ENCODE peak calls at places on chromosomes 12 and 14, in four cellular contexts. One of them, this sample, is unnamed.

GRCh38 chr12:45273717-45274271 is 57.9 kb downstream of the ANO6 start:
- DNase-seq in K562: peak
- DNase-seq in WTC11: no peak
- DNase-seq in HepG2: peak
- DNase-seq in this sample: no peak

GRCh38 chr12:123148223-123148622 is 2.7 kb downstream of the PITPNM2 start:
- DNase-seq in HepG2: no peak
- DNase-seq in WTC11: no peak
- DNase-seq in K562: no peak
- DNase-seq in this sample: no peak

GRCh38 chr12:33205986-33206385 is 233.6 kb downstream of the SYT10 start:
- DNase-seq in K562: no peak
- DNase-seq in HepG2: no peak
- DNase-seq in WTC11: no peak
- DNase-seq in this sample: no peak

GRCh38 chr12:117686911-117687377 is 281.8 kb downstream of the KSR2 start:
- DNase-seq in HepG2: peak
- DNase-seq in WTC11: no peak
- DNase-seq in K562: no peak
- DNase-seq in this sample: no peak

GRCh38 chr12:58452546-58452945 is 467.8 kb downstream of the LRIG3 start:
- DNase-seq in K562: no peak
- DNase-seq in HepG2: no peak
- DNase-seq in WTC11: no peak
- DNase-seq in this sample: no peak

GRCh38 chr12:26845057-26845666 is 12.2 kb upstream of the ITPR2 start:
- DNase-seq in K562: peak
- DNase-seq in WTC11: peak
- DNase-seq in HepG2: peak
- DNase-seq in this sample: peak

GRCh38 chr14:49865431-49865859 is 12.9 kb upstream of the NEMF start:
- DNase-seq in K562: peak
- DNase-seq in WTC11: peak
- DNase-seq in HepG2: peak
- DNase-seq in this sample: no peak

GRCh38 chr14:63438065-63438757 is 105.0 kb downstream of the PPP2R5E start:
- DNase-seq in K562: peak
- DNase-seq in HepG2: peak
- DNase-seq in WTC11: no peak
- DNase-seq in this sample: no peak

GRCh38 chr12:123445388-123446344 is 9.2 kb upstream of the RILPL2 start:
- DNase-seq in K562: no peak
- DNase-seq in WTC11: no peak
- DNase-seq in HepG2: no peak
- DNase-seq in this sample: no peak

GRCh38 chr12:25725874-25726273 is 172.8 kb upstream of the LMNTD1 start:
- DNase-seq in HepG2: no peak
- DNase-seq in K562: no peak
- DNase-seq in WTC11: no peak
- DNase-seq in this sample: no peak

GRCh38 chr14:106166232-106166631 is 639.8 kb downstream of the TMEM121 start:
- DNase-seq in K562: no peak
- DNase-seq in HepG2: no peak
- DNase-seq in WTC11: no peak
- DNase-seq in this sample: no peak

GRCh38 chr14:42028607-42029006 is 421.9 kb downstream of the LRFN5 start:
- DNase-seq in K562: no peak
- DNase-seq in WTC11: no peak
- DNase-seq in HepG2: no peak
- DNase-seq in this sample: no peak

GRCh38 chr14:99660794-99661193 is 15.9 kb downstream of the HHIPL1 start:
- DNase-seq in HepG2: no peak
- DNase-seq in WTC11: no peak
- DNase-seq in K562: no peak
- DNase-seq in this sample: no peak

GRCh38 chr12:51973560-51973959 is 22.1 kb downstream of the ACVR1B start:
- DNase-seq in K562: no peak
- DNase-seq in HepG2: no peak
- DNase-seq in WTC11: no peak
- DNase-seq in this sample: no peak

GRCh38 chr14:95208598-95208997 is 51.3 kb upstream of the DICER1 start:
- DNase-seq in HepG2: no peak
- DNase-seq in WTC11: no peak
- DNase-seq in K562: no peak
- DNase-seq in this sample: no peak

GRCh38 chr12:60872850-60873713 is 1277.3 kb downstream of the SLC16A7 start:
- DNase-seq in K562: no peak
- DNase-seq in HepG2: no peak
- DNase-seq in WTC11: no peak
- DNase-seq in this sample: no peak

GRCh38 chr14:104239185-104239775 is 100.9 kb downstream of the KIF26A start:
- DNase-seq in WTC11: no peak
- DNase-seq in K562: no peak
- DNase-seq in HepG2: no peak
- DNase-seq in this sample: no peak

GRCh38 chr12:47378907-47379306 is 299.1 kb upstream of the AMIGO2 start:
- DNase-seq in K562: no peak
- DNase-seq in HepG2: no peak
- DNase-seq in WTC11: no peak
- DNase-seq in this sample: no peak

GRCh38 chr14:99450266-99450665 is 30.4 kb downstream of the SETD3 start:
- DNase-seq in WTC11: no peak
- DNase-seq in K562: no peak
- DNase-seq in HepG2: no peak
- DNase-seq in this sample: no peak

GRCh38 chr12:96108321-96108720 is 72.9 kb upstream of the LTA4H start:
- DNase-seq in HepG2: no peak
- DNase-seq in K562: peak
- DNase-seq in WTC11: no peak
- DNase-seq in this sample: no peak

DNA sequence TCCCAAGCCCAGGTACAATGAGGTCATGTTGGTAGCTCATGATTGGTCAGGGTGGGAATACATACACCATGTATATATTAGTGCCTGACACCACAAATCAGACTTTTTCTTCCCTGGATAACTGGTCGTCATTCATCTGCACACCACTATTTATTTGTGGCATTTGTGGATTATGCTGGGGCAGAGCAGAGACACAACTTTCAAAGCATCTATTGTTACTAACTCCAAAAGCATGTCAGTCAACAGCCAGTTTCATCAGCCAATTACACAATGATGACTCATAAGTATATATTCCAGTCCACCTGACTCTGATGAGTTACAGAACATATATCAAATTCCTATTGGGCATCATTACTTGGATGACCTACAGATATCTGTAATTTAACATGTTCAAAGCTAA is 181.7 kb downstream of the ADAMTS20 start:
- DNase-seq in WTC11: no peak
- DNase-seq in K562: no peak
- DNase-seq in HepG2: peak
- DNase-seq in this sample: no peak
- TF ChIP-seq ELF4 in WTC11: no peak
- TF ChIP-seq ELF4 in K562: no peak
- TF ChIP-seq ELF4 in HepG2: no peak
- TF ChIP-seq ELF4 in this sample: no peak

GRCh38 chr14:81366884-81367283 is 33.2 kb downstream of the STON2 start:
- DNase-seq in K562: no peak
- DNase-seq in HepG2: no peak
- DNase-seq in WTC11: no peak
- DNase-seq in this sample: no peak

GRCh38 chr14:81363746-81364400 is 36.3 kb downstream of the STON2 start:
- DNase-seq in WTC11: no peak
- DNase-seq in K562: no peak
- DNase-seq in HepG2: no peak
- DNase-seq in this sample: no peak

GRCh38 chr14:81371802-81372201 is 28.3 kb downstream of the STON2 start:
- DNase-seq in K562: no peak
- DNase-seq in WTC11: no peak
- DNase-seq in HepG2: no peak
- DNase-seq in this sample: no peak

GRCh38 chr14:81366259-81366658 is 33.9 kb downstream of the STON2 start:
- DNase-seq in HepG2: no peak
- DNase-seq in WTC11: no peak
- DNase-seq in K562: no peak
- DNase-seq in this sample: no peak
- TF ChIP-seq ELF4 in HepG2: no peak
- TF ChIP-seq ELF4 in WTC11: no peak
- TF ChIP-seq ELF4 in K562: no peak
- TF ChIP-seq ELF4 in this sample: no peak

GRCh38 chr14:70186826-70187483 is 1.8 kb downstream of the SLC8A3 start:
- DNase-seq in K562: no peak
- DNase-seq in WTC11: peak
- DNase-seq in HepG2: no peak
- DNase-seq in this sample: no peak
- TF ChIP-seq ELF4 in K562: no peak
- TF ChIP-seq ELF4 in WTC11: no peak
- TF ChIP-seq ELF4 in HepG2: no peak
- TF ChIP-seq ELF4 in this sample: no peak

GRCh38 chr14:31927348-31927826 is 149.7 kb upstream of the ARHGAP5 start:
- DNase-seq in WTC11: no peak
- DNase-seq in K562: no peak
- DNase-seq in HepG2: peak
- DNase-seq in this sample: peak

GRCh38 chr14:31930493-31931225 is 146.4 kb upstream of the ARHGAP5 start:
- DNase-seq in K562: no peak
- DNase-seq in HepG2: peak
- DNase-seq in WTC11: no peak
- DNase-seq in this sample: no peak

GRCh38 chr14:31930070-31930469 is 147.0 kb upstream of the ARHGAP5 start:
- DNase-seq in WTC11: no peak
- DNase-seq in K562: no peak
- DNase-seq in HepG2: no peak
- DNase-seq in this sample: no peak

GRCh38 chr14:31926123-31926522 is 151.0 kb upstream of the ARHGAP5 start:
- DNase-seq in HepG2: peak
- DNase-seq in K562: peak
- DNase-seq in WTC11: no peak
- DNase-seq in this sample: peak

GRCh38 chr14:31926652-31927347 is 150.3 kb upstream of the ARHGAP5 start:
- DNase-seq in WTC11: no peak
- DNase-seq in HepG2: peak
- DNase-seq in K562: no peak
- DNase-seq in this sample: no peak
- TF ChIP-seq ELF4 in WTC11: no peak
- TF ChIP-seq ELF4 in HepG2: no peak
- TF ChIP-seq ELF4 in K562: no peak
- TF ChIP-seq ELF4 in this sample: no peak

GRCh38 chr14:69135133-69135532 is 17.8 kb downstream of the DCAF5 start:
- DNase-seq in K562: no peak
- DNase-seq in HepG2: no peak
- DNase-seq in WTC11: no peak
- DNase-seq in this sample: no peak

GRCh38 chr14:69131176-69131575 is 21.7 kb downstream of the DCAF5 start:
- DNase-seq in K562: no peak
- DNase-seq in HepG2: no peak
- DNase-seq in WTC11: no peak
- DNase-seq in this sample: no peak

GRCh38 chr14:69129264-69129880 is 23.5 kb downstream of the DCAF5 start:
- DNase-seq in K562: peak
- DNase-seq in WTC11: peak
- DNase-seq in HepG2: peak
- DNase-seq in this sample: peak

GRCh38 chr14:69132513-69133181 is 20.3 kb downstream of the DCAF5 start:
- DNase-seq in WTC11: no peak
- DNase-seq in K562: no peak
- DNase-seq in HepG2: no peak
- DNase-seq in this sample: no peak

GRCh38 chr14:69133206-69134125 is 19.5 kb downstream of the DCAF5 start:
- DNase-seq in K562: peak
- DNase-seq in WTC11: no peak
- DNase-seq in HepG2: no peak
- DNase-seq in this sample: peak
- TF ChIP-seq ELF4 in K562: no peak
- TF ChIP-seq ELF4 in WTC11: no peak
- TF ChIP-seq ELF4 in HepG2: no peak
- TF ChIP-seq ELF4 in this sample: no peak

GRCh38 chr12:121427556-121428055 is 27.7 kb downstream of the RNF34 start:
- DNase-seq in HepG2: no peak
- DNase-seq in WTC11: no peak
- DNase-seq in K562: no peak
- DNase-seq in this sample: no peak

GRCh38 chr12:121423682-121424631 is 24.0 kb downstream of the RNF34 start:
- DNase-seq in K562: no peak
- DNase-seq in WTC11: no peak
- DNase-seq in HepG2: no peak
- DNase-seq in this sample: no peak

GRCh38 chr12:121428883-121429282 is 29.0 kb downstream of the RNF34 start:
- DNase-seq in HepG2: no peak
- DNase-seq in K562: no peak
- DNase-seq in WTC11: no peak
- DNase-seq in this sample: no peak

GRCh38 chr12:121423253-121423652 is 23.3 kb downstream of the RNF34 start:
- DNase-seq in HepG2: no peak
- DNase-seq in K562: no peak
- DNase-seq in WTC11: no peak
- DNase-seq in this sample: no peak

DNA sequence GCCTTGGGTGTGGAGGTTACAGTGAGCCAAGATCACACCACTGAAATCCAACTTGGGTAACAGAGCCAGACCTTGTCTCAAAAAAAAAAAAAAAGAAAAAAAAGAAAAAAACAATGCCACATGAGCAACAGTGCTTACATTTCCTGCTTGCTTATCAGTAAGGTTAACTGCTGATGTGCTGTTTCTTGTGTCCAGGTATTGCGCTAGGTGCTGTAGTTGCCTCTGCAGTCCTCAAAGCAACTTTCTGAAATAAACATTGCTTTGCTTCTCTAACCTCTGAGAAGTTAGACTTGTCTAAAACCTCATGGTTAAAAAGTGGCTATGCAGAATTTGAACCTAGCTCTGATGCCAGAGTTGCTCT is 24.7 kb downstream of the RNF34 start:
- DNase-seq in WTC11: no peak
- DNase-seq in HepG2: no peak
- DNase-seq in K562: no peak
- DNase-seq in this sample: no peak
- TF ChIP-seq ELF4 in WTC11: no peak
- TF ChIP-seq ELF4 in HepG2: no peak
- TF ChIP-seq ELF4 in K562: no peak
- TF ChIP-seq ELF4 in this sample: no peak

GRCh38 chr12:30417697-30418231 is 277.9 kb downstream of the IPO8 start:
- DNase-seq in WTC11: no peak
- DNase-seq in HepG2: no peak
- DNase-seq in K562: no peak
- DNase-seq in this sample: no peak
- TF ChIP-seq ELF4 in WTC11: no peak
- TF ChIP-seq ELF4 in HepG2: no peak
- TF ChIP-seq ELF4 in K562: no peak
- TF ChIP-seq ELF4 in this sample: no peak

DNA sequence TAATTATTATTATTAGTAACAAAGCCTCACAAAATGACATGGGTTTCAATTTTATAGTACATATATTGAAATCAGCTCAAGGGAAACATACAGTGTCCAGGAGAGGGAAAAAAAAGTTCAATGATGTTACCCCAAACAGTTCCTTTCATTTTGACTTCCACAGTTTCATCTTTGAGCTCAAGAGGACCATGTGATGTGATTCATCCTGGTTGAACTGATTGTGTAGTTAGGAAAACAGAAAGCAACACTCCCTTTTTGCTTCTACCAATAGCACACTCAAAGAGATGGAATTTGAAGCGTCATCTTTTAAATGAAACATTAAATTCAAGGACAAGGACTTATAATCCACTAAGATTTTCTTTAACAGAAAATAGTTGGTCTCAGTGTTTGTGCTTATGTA is 461.0 kb downstream of the FOXG1 start:
- DNase-seq in K562: no peak
- DNase-seq in HepG2: no peak
- DNase-seq in WTC11: no peak
- DNase-seq in this sample: no peak
- TF ChIP-seq ELF4 in K562: no peak
- TF ChIP-seq ELF4 in HepG2: no peak
- TF ChIP-seq ELF4 in WTC11: no peak
- TF ChIP-seq ELF4 in this sample: no peak